ENCODE peak calls at places on chromosome 1, in seven cellular contexts. One of them, this sample, is unnamed.

GRCh38 chr1:54163051-54163450 is 10.3 kb upstream of the CDCP2 start:
- DNase-seq in putamen: no peak
- DNase-seq in heart left ventricle: no peak
- DNase-seq in EL: no peak
- DNase-seq in mesothelial cell of epicardium: no peak
- DNase-seq in occipital lobe: no peak
- DNase-seq in stimulated activated CD4-positive, alpha-beta T cell treated with anti-CD3 and anti-CD28 coated beads, Interleukin-2, amount 100 ng/mL, for 24 hours: no peak
- DNase-seq in this sample: no peak

GRCh38 chr1:100358210-100358609 is 5.9 kb downstream of the CDC14A start:
- DNase-seq in putamen: no peak
- DNase-seq in heart left ventricle: no peak
- DNase-seq in EL: peak; percentile 18
- DNase-seq in mesothelial cell of epicardium: no peak
- DNase-seq in occipital lobe: no peak
- DNase-seq in stimulated activated CD4-positive, alpha-beta T cell treated with anti-CD3 and anti-CD28 coated beads, Interleukin-2, amount 100 ng/mL, for 24 hours: no peak
- DNase-seq in this sample: no peak

GRCh38 chr1:199452627-199453026 is 574.9 kb upstream of the NR5A2 start:
- DNase-seq in putamen: no peak
- DNase-seq in heart left ventricle: no peak
- DNase-seq in EL: no peak
- DNase-seq in mesothelial cell of epicardium: no peak
- DNase-seq in occipital lobe: no peak
- DNase-seq in stimulated activated CD4-positive, alpha-beta T cell treated with anti-CD3 and anti-CD28 coated beads, Interleukin-2, amount 100 ng/mL, for 24 hours: no peak
- DNase-seq in this sample: no peak

GRCh38 chr1:161092621-161093028 is 3.3 kb upstream of the NECTIN4 start:
- DNase-seq in putamen: no peak
- DNase-seq in heart left ventricle: no peak
- DNase-seq in EL: peak; percentile 52
- DNase-seq in mesothelial cell of epicardium: no peak
- DNase-seq in occipital lobe: no peak
- DNase-seq in stimulated activated CD4-positive, alpha-beta T cell treated with anti-CD3 and anti-CD28 coated beads, Interleukin-2, amount 100 ng/mL, for 24 hours: peak; percentile 47
- DNase-seq in this sample: peak; percentile 51

GRCh38 chr1:41664861-41665640 is 180.6 kb upstream of the EDN2 start:
- DNase-seq in putamen: no peak
- DNase-seq in heart left ventricle: no peak
- DNase-seq in EL: peak; percentile 91
- DNase-seq in mesothelial cell of epicardium: no peak
- DNase-seq in occipital lobe: no peak
- DNase-seq in stimulated activated CD4-positive, alpha-beta T cell treated with anti-CD3 and anti-CD28 coated beads, Interleukin-2, amount 100 ng/mL, for 24 hours: no peak
- DNase-seq in this sample: no peak

GRCh38 chr1:226255380-226255779 is 31.9 kb downstream of the MIXL1 start:
- DNase-seq in putamen: no peak
- DNase-seq in heart left ventricle: no peak
- DNase-seq in EL: no peak
- DNase-seq in mesothelial cell of epicardium: no peak
- DNase-seq in occipital lobe: no peak
- DNase-seq in stimulated activated CD4-positive, alpha-beta T cell treated with anti-CD3 and anti-CD28 coated beads, Interleukin-2, amount 100 ng/mL, for 24 hours: no peak
- DNase-seq in this sample: no peak

GRCh38 chr1:31704261-31705079 is 653 bp upstream of the COL16A1 start:
- DNase-seq in putamen: no peak
- DNase-seq in heart left ventricle: no peak
- DNase-seq in EL: peak; percentile 65
- DNase-seq in mesothelial cell of epicardium: no peak
- DNase-seq in occipital lobe: no peak
- DNase-seq in stimulated activated CD4-positive, alpha-beta T cell treated with anti-CD3 and anti-CD28 coated beads, Interleukin-2, amount 100 ng/mL, for 24 hours: no peak
- DNase-seq in this sample: no peak

GRCh38 chr1:155889566-155889965 is 21.6 kb downstream of the RIT1 start:
- DNase-seq in putamen: no peak
- DNase-seq in heart left ventricle: no peak
- DNase-seq in EL: peak; percentile 58
- DNase-seq in mesothelial cell of epicardium: no peak
- DNase-seq in occipital lobe: no peak
- DNase-seq in stimulated activated CD4-positive, alpha-beta T cell treated with anti-CD3 and anti-CD28 coated beads, Interleukin-2, amount 100 ng/mL, for 24 hours: no peak
- DNase-seq in this sample: no peak

GRCh38 chr1:116415699-116416533 is 42.9 kb downstream of the ATP1A1 start:
- DNase-seq in putamen: no peak
- DNase-seq in heart left ventricle: peak; percentile 56
- DNase-seq in EL: no peak
- DNase-seq in mesothelial cell of epicardium: no peak
- DNase-seq in occipital lobe: peak; percentile 64
- DNase-seq in stimulated activated CD4-positive, alpha-beta T cell treated with anti-CD3 and anti-CD28 coated beads, Interleukin-2, amount 100 ng/mL, for 24 hours: no peak
- DNase-seq in this sample: no peak

GRCh38 chr1:98468111-98468717 is 193.3 kb upstream of the SNX7 start:
- DNase-seq in putamen: peak; percentile 7
- DNase-seq in heart left ventricle: no peak
- DNase-seq in EL: peak; percentile 68
- DNase-seq in mesothelial cell of epicardium: no peak
- DNase-seq in occipital lobe: no peak
- DNase-seq in stimulated activated CD4-positive, alpha-beta T cell treated with anti-CD3 and anti-CD28 coated beads, Interleukin-2, amount 100 ng/mL, for 24 hours: no peak
- DNase-seq in this sample: no peak

GRCh38 chr1:151061012-151061401 is 810 bp downstream of the MLLT11 start:
- DNase-seq in putamen: no peak
- DNase-seq in heart left ventricle: no peak
- DNase-seq in EL: peak; percentile 13
- DNase-seq in mesothelial cell of epicardium: no peak
- DNase-seq in occipital lobe: no peak
- DNase-seq in stimulated activated CD4-positive, alpha-beta T cell treated with anti-CD3 and anti-CD28 coated beads, Interleukin-2, amount 100 ng/mL, for 24 hours: no peak
- DNase-seq in this sample: no peak

GRCh38 chr1:153649867-153650235 is 8.7 kb upstream of the SNAPIN start:
- DNase-seq in putamen: peak; percentile 80
- DNase-seq in heart left ventricle: no peak
- DNase-seq in EL: no peak
- DNase-seq in mesothelial cell of epicardium: no peak
- DNase-seq in occipital lobe: peak; percentile 68
- DNase-seq in stimulated activated CD4-positive, alpha-beta T cell treated with anti-CD3 and anti-CD28 coated beads, Interleukin-2, amount 100 ng/mL, for 24 hours: no peak
- DNase-seq in this sample: no peak

GRCh38 chr1:108590947-108591346 is 31.0 kb downstream of the EEIG2 start:
- DNase-seq in putamen: no peak
- DNase-seq in heart left ventricle: peak; percentile 27
- DNase-seq in EL: peak; percentile 76
- DNase-seq in mesothelial cell of epicardium: no peak
- DNase-seq in occipital lobe: no peak
- DNase-seq in stimulated activated CD4-positive, alpha-beta T cell treated with anti-CD3 and anti-CD28 coated beads, Interleukin-2, amount 100 ng/mL, for 24 hours: no peak
- DNase-seq in this sample: no peak

This sample was measured in activated CD8-positive, alpha-beta memory T cell treated with anti-CD3 and anti-CD28 coated beads, Interleukin-2, amount 50 U/mL, for 4 hours.